ENCODE peak calls at places on chromosomes 7 and 10, in four cellular contexts. O is GM23248, T is neural progenitor cell, B is MM.1S. Z is an unnamed sample. For H3F3A, the result is how much of the 10 kb centered on the place peaks cover.

GRCh38 chr10:17847586-17848296 is 38.6 kb downstream of the MRC1 start:
- DNase-seq in B (peak), T (peak), O (peak), Z (peak)

GRCh38 chr10:5970527-5970926 is 6.8 kb downstream of the IL15RA start:
- DNase-seq in B (no peak), T (no peak), O (no peak), Z (no peak)

GRCh38 chr7:32357535-32358277 is 132.5 kb downstream of the LSM5 start:
- DNase-seq in O (peak), B (no peak), T (peak), Z (peak)

GRCh38 chr7:158730383-158731055 is 25.9 kb upstream of the NCAPG2 start:
- DNase-seq in T (no peak), O (no peak), B (no peak), Z (no peak)

GRCh38 chr7:20785211-20786048 is 1.3 kb downstream of the SP8 start:
- DNase-seq in B (no peak), O (peak), T (peak), Z (peak)

GRCh38 chr10:90856964-90857634 is 740 bp downstream of the HTR7 start:
- DNase-seq in B (no peak), T (peak), O (peak), Z (no peak)

GRCh38 chr7:5677538-5678294 is 103.7 kb downstream of the RNF216 start:
- DNase-seq in O (peak), T (peak), B (peak), Z (peak)

GRCh38 chr7:721619-722248 is 4.8 kb upstream of the DNAAF5 start:
- DNase-seq in B (no peak), T (no peak), O (no peak), Z (no peak)

GRCh38 chr7:750111-750905 is 23.2 kb upstream of the PRKAR1B start:
- DNase-seq in T (no peak), B (no peak), O (no peak), Z (no peak)

GRCh38 chr10:100303724-100304319 is 17.3 kb upstream of the BLOC1S2 start:
- DNase-seq in B (peak), T (peak), O (peak), Z (peak)

GRCh38 chr10:47256753-47257336 is 43.2 kb upstream of the GDF10 start:
- DNase-seq in B (no peak), T (no peak), O (no peak), Z (no peak)

GRCh38 chr10:5589963-5590511 is 65.3 kb downstream of the CALML3 start:
- DNase-seq in O (peak), B (no peak), T (no peak), Z (peak)

GRCh38 chr7:1961776-1962276 is 270.9 kb downstream of the MAD1L1 start:
- DNase-seq in B (no peak), T (no peak), O (peak), Z (peak)

GRCh38 chr7:50212666-50213621 is 91.6 kb upstream of the IKZF1 start:
- DNase-seq in T (no peak), B (no peak), O (no peak), Z (no peak)

GRCh38 chr10:133258066-133258817 is 18.4 kb downstream of the ADAM8 start:
- DNase-seq in B (no peak), T (no peak), O (no peak), Z (peak)

GRCh38 chr7:101677421-101678137 is 48.5 kb upstream of the MYL10 start:
- DNase-seq in O (peak), B (no peak), T (no peak), Z (peak)

GRCh38 chr7:71327946-71328345 is 196.0 kb downstream of the GALNT17 start:
- DNase-seq in T (no peak), O (no peak), B (no peak), Z (no peak)

GRCh38 chr7:29410981-29411380 is 152.7 kb upstream of the PRR15 start:
- DNase-seq in O (no peak), B (peak), T (no peak), Z (no peak)

GRCh38 chr7:125563557-125563956 is 633.9 kb upstream of the POT1 start:
- DNase-seq in B (no peak), O (no peak), T (no peak), Z (no peak)

GRCh38 chr7:95598511-95598910 is 2.2 kb upstream of the PDK4 start:
- DNase-seq in T (no peak), O (no peak), B (no peak), Z (no peak)

GRCh38 chr7:32518534-32519140 is 23.3 kb downstream of the AVL9 start:
- DNase-seq in O (peak), T (peak), B (no peak), Z (peak)

GRCh38 chr7:19972872-19973271 is 199.5 kb upstream of the TMEM196 start:
- DNase-seq in T (no peak), B (no peak), O (no peak), Z (no peak)

GRCh38 chr7:143362126-143362961 is at the start of gene FAM131B:
- DNase-seq in B (no peak), T (peak), O (peak), Z (no peak)

GRCh38 chr10:79331709-79332108 is 15.6 kb upstream of the PPIF start:
- DNase-seq in T (no peak), O (peak), B (no peak), Z (peak)

GRCh38 chr7:10038351-10038750 is 935.3 kb upstream of the PHF14 start:
- DNase-seq in O (no peak), T (no peak), B (no peak), Z (no peak)

GRCh38 chr10:14507156-14507555 is 176.4 kb upstream of the FRMD4A start:
- DNase-seq in O (no peak), B (peak), T (no peak), Z (no peak)

GRCh38 chr7:5595545-5596045 is 172.0 kb upstream of the TNRC18 start:
- DNase-seq in T (no peak), B (no peak), O (peak), Z (peak)

GRCh38 chr10:62081322-62081945 is 179.9 kb downstream of the ARID5B start:
- DNase-seq in O (peak), B (no peak), T (no peak), Z (peak)

GRCh38 chr7:107998150-107998549 is 4.8 kb downstream of the LAMB1 start:
- DNase-seq in B (no peak), T (no peak), O (peak), Z (peak)

GRCh38 chr7:30179016-30179436 is 44.2 kb downstream of the MTURN start:
- DNase-seq in T (no peak), B (peak), O (no peak), Z (no peak)

GRCh38 chr10:60375293-60376004 is 14.2 kb downstream of the ANK3 start:
- DNase-seq in O (no peak), B (no peak), T (no peak), Z (peak)

GRCh38 chr10:10657139-10657760 is 360.4 kb upstream of the CELF2 start:
- DNase-seq in O (peak), B (no peak), T (no peak), Z (no peak)

DNA sequence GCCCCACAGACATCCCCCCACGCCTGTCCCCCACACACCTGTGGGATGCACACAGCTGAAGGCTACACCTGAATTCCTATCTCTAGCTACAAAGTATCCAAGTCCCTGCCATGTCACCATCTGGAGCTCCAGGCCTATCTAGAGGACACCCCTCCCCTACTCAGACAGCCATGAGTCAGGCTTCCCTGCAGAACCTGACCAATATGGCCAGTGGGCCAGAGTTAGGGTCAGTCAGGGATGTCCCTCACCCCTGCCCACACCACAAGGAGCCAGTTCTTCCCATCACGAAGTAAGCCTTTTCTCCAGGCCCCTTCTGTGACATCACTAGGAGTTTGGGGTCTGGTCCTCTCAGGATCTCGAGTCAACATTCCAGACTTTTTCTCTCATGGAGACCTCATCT is 10.6 kb upstream of the SLC18A3 start:
- DNase-seq in O (no peak), T (no peak), B (no peak), Z (no peak)
- TF ChIP-seq EZH2 in O (no peak), T (no peak), B (no peak), Z (no peak)

GRCh38 chr7:105778956-105779355 is 97.4 kb downstream of the ATXN7L1 start:
- DNase-seq in B (no peak), O (no peak), T (no peak), Z (no peak)

GRCh38 chr7:105786520-105786919 is 89.9 kb downstream of the ATXN7L1 start:
- DNase-seq in B (no peak), O (no peak), T (no peak), Z (no peak)

GRCh38 chr7:105779856-105780815 is 96.3 kb downstream of the ATXN7L1 start:
- DNase-seq in T (no peak), B (no peak), O (no peak), Z (no peak)

GRCh38 chr7:105787071-105787470 is 89.3 kb downstream of the ATXN7L1 start:
- DNase-seq in B (no peak), T (no peak), O (no peak), Z (peak)

DNA sequence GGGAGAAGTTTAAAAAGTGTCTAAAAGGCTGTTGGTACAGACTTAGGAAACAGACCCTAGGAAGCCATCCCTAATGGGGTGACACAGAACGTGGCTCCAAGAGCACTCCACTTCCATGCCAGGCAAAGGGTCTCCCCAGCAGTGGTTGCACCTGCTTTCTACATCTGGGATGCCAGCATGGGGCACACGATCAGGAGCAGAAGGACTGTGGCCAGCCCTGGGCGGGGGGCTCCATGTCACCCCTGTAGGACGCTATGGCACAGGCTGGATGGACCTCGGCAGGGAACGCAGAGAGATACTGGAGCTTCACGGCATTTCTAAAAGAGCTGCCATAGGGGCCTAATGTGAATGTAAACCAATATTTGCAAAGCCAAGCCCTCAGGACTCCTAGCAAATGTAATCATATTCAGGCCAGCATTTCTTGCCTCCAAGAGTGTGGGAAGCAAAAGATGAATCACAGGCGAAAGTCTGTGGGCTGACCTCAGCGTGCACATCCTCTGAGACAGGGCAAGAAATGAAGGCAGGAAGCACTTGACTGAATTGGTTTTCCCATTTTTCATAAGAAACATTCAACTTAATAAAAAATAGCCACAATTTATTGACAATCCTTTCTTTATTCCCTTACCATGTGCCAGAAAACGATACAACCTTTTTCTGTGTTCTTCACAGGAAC is 93.9 kb downstream of the ATXN7L1 start:
- DNase-seq in T (no peak), B (no peak), O (peak), Z (peak)
- TF ChIP-seq EZH2phosphoT487 in T (no peak), B (no peak), O (no peak), Z (no peak)

DNA sequence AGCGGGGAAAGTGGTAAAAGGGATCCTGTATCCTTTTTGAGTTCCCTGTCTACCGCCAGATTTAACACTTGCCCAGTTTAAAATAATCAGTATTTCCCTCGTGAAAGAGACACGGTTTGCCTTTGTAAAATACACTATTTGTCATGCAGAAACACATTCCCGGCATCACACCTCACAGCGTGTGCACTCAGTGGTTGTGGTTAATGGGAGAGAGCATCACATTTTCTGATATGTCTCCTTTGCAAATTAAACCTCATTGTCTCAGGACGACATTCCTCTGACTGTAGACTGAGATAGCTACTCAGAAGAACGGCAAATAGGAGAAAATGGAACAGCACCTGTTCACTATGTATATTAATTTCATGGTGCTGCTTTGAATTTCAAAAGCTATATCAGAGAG is 113.1 kb upstream of the IFRD1 start:
- DNase-seq in O (no peak), T (no peak), B (no peak), Z (no peak)
- H3F3A ChIP-seq in O (under half), T (under half), B (under half), Z (under half)

GRCh38 chr10:93281367-93281720 is 200.8 kb downstream of the MYOF start:
- DNase-seq in B (no peak), T (no peak), O (no peak), Z (no peak)
- TF ChIP-seq EZH2 in B (no peak), T (no peak), O (no peak), Z (no peak)

DNA sequence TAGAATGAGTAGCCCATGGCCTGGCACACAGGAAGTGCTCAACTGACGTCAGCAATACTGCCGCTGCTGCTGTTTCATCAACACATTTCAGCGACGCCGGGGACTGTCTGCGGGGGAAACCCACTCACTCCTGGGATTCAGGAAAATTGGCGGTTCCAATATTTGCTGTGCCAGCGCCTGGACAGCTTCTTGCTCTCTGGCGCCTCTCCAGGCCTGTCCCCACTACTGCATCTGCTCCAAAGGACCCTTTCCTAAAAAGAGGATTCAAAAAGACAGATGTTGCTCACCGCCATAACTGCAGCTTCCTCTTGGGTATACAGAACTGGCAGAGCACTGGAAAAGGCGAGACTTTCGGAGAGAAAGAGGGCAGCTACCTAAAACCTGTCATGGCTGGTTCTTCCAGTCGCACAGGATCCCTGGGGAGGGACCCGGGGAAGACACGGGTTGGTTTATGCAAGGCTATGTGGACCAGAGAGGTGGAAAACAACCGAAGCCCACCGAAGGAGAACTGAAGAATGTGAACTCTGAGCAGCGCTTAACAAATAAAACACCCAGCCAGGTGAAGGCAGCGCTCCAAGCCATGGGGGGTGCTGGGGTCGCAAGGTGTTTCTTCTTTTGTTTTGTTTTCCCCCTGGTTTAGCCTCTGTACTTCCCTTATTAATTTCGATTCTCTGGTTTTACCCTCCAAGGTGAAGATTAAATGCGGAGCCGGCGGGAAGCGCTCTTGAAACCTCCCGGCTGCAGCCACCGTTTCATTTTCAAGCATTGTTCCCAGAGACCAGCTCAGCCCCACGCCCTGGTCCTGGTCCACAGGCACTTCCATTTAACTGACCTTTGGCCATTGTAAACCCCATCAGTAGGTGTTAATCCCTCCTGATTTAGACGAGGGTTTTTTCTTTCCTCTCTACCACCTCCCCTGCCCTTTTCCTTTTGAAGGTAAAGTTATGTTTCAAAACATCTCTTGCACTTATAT is 39.5 kb upstream of the ENO4 start:
- DNase-seq in O (peak), T (peak), B (no peak), Z (no peak)
- TF ChIP-seq EZH2phosphoT487 in O (no peak), T (no peak), B (no peak), Z (no peak)

DNA sequence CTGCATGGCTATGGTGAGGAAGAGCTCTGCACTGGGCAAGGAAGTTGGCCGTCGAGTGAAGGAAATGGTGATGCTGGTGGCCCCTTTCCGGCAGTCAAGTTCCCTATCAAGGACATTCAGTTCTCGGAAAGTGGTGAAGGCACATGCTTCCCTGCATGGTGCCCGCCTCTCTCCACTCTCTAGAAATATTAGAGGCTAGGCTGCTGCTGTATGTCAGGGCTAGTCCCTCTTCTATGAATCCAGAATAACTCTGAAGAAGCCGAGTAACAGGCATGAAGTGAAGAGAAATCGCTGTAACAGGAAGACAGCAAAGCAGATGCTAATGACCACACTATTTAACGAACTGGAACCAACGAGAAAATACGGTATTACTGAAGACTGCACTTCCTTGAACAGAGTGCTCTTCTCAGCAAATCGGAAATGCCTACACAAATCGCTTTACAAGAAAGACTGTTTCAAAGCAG is 5.4 kb downstream of the IDI1 start:
- DNase-seq in T (no peak), B (peak), O (no peak), Z (no peak)
- H3F3A ChIP-seq in T (half or more), B (under half), O (under half), Z (under half)